ENCODE peak calls at places on chromosomes 11 and 22, in ten cellular contexts. C is right lobe of liver, Y is heart left ventricle, K is A549, I is tibial nerve, M is IMR-90, B is GM12891, N is uterus, X is adrenal gland, U is lower leg skin. Z is an unnamed sample.

GRCh38 chr11:82675838-82676237 is 57.8 kb downstream of the FAM181B start:
- DNase-seq in B (no peak), K (no peak), U (no peak), C (no peak), N (no peak), M (no peak), Y (no peak), I (no peak), X (no peak), Z (no peak)

GRCh38 chr11:34514597-34514996 is 1.0 kb upstream of the ELF5 start:
- DNase-seq in U (no peak), I (no peak), Y (no peak), B (no peak), K (no peak), M (no peak), N (no peak), C (no peak), X (no peak), Z (no peak)

GRCh38 chr22:50310949-50311444 is 3.6 kb upstream of the PLXNB2 start:
- DNase-seq in C (no peak), B (no peak), Y (no peak), I (no peak), M (no peak), K (no peak), U (no peak), X (no peak), N (no peak), Z (no peak)

GRCh38 chr11:118910309-118911112 is 15.2 kb downstream of the BCL9L start:
- DNase-seq in X (peak), I (peak), K (peak), U (peak), C (peak), M (peak), N (peak), Y (peak), B (no peak), Z (peak)

GRCh38 chr11:106101797-106102196 is 24.3 kb downstream of the AASDHPPT start:
- DNase-seq in M (peak), K (peak), I (no peak), C (no peak), B (no peak), N (no peak), U (no peak), X (no peak), Y (no peak), Z (no peak)

GRCh38 chr11:59145534-59145933 is 2.9 kb downstream of the FAM111A start:
- DNase-seq in Y (no peak), U (no peak), M (peak), N (no peak), I (peak), K (no peak), C (no peak), B (no peak), X (no peak), Z (no peak)

GRCh38 chr11:35346472-35347136 is 72.8 kb downstream of the SLC1A2 start:
- DNase-seq in Y (no peak), C (no peak), U (no peak), I (no peak), B (no peak), K (no peak), M (no peak), N (no peak), X (no peak), Z (no peak)

GRCh38 chr11:587978-588380 is 11.7 kb downstream of the PHRF1 start:
- DNase-seq in B (no peak), Y (no peak), U (no peak), N (no peak), X (peak), C (peak), I (no peak), M (peak), K (peak), Z (no peak)

GRCh38 chr11:19963697-19964340 is 196.5 kb downstream of the DBX1 start:
- DNase-seq in C (no peak), I (no peak), U (no peak), B (no peak), N (no peak), Y (no peak), M (no peak), X (no peak), K (no peak), Z (no peak)

GRCh38 chr11:33402066-33402465 is 144.9 kb downstream of the HIPK3 start:
- DNase-seq in X (no peak), U (no peak), Y (no peak), K (no peak), C (no peak), M (no peak), B (no peak), N (no peak), I (no peak), Z (no peak)

GRCh38 chr11:114062272-114062671 is 2.8 kb downstream of the ZBTB16 start:
- DNase-seq in C (no peak), U (peak), K (no peak), I (no peak), X (no peak), B (no peak), M (no peak), N (no peak), Y (no peak), Z (no peak)

GRCh38 chr11:133337905-133338536 is 194.3 kb downstream of the OPCML start:
- DNase-seq in B (no peak), K (no peak), U (no peak), X (no peak), I (no peak), Y (no peak), M (no peak), N (no peak), C (no peak), Z (no peak)

GRCh38 chr11:57399221-57399620 is 8.8 kb upstream of the PRG2 start:
- DNase-seq in X (no peak), U (no peak), N (no peak), B (no peak), K (no peak), I (no peak), M (no peak), Y (no peak), C (no peak), Z (no peak)

GRCh38 chr11:68200639-68201038 is 12.5 kb downstream of the KMT5B start:
- DNase-seq in Y (no peak), C (no peak), U (no peak), I (no peak), X (no peak), B (no peak), N (no peak), K (no peak), M (peak), Z (no peak)

GRCh38 chr11:66311470-66311964 is 5.3 kb downstream of the CD248 start:
- DNase-seq in K (no peak), C (no peak), X (no peak), U (no peak), I (no peak), M (no peak), N (no peak), B (no peak), Y (no peak), Z (no peak)

GRCh38 chr11:66312549-66313320 is 4.1 kb downstream of the CD248 start:
- DNase-seq in B (peak), I (peak), K (peak), M (peak), C (peak), U (peak), N (peak), Y (peak), X (peak), Z (peak)

GRCh38 chr11:66310324-66310723 is 6.5 kb downstream of the CD248 start:
- DNase-seq in I (no peak), U (peak), N (no peak), B (no peak), Y (no peak), X (no peak), M (no peak), C (no peak), K (no peak), Z (no peak)

GRCh38 chr11:66313321-66314185 is 3.3 kb downstream of the CD248 start:
- DNase-seq in B (no peak), M (peak), Y (no peak), C (no peak), U (peak), I (no peak), K (no peak), N (peak), X (no peak), Z (no peak)

GRCh38 chr11:66311965-66312548 is 4.8 kb downstream of the CD248 start:
- DNase-seq in X (peak), N (peak), U (peak), M (peak), K (peak), I (peak), Y (peak), B (peak), C (peak), Z (peak)
- TF ChIP-seq POLR2A in X (peak), N (peak), U (no peak), M (peak), K (no peak), I (no peak), Y (no peak), B (no peak), C (peak), Z (peak)

GRCh38 chr22:30609260-30610185 is 2.5 kb downstream of the TCN2 start:
- DNase-seq in M (peak), Y (peak), I (peak), K (peak), N (peak), C (no peak), B (no peak), U (no peak), X (peak), Z (peak)
- TF ChIP-seq POLR2A in M (no peak), Y (no peak), I (no peak), K (no peak), N (no peak), C (peak), B (no peak), U (no peak), X (peak), Z (no peak)

DNA sequence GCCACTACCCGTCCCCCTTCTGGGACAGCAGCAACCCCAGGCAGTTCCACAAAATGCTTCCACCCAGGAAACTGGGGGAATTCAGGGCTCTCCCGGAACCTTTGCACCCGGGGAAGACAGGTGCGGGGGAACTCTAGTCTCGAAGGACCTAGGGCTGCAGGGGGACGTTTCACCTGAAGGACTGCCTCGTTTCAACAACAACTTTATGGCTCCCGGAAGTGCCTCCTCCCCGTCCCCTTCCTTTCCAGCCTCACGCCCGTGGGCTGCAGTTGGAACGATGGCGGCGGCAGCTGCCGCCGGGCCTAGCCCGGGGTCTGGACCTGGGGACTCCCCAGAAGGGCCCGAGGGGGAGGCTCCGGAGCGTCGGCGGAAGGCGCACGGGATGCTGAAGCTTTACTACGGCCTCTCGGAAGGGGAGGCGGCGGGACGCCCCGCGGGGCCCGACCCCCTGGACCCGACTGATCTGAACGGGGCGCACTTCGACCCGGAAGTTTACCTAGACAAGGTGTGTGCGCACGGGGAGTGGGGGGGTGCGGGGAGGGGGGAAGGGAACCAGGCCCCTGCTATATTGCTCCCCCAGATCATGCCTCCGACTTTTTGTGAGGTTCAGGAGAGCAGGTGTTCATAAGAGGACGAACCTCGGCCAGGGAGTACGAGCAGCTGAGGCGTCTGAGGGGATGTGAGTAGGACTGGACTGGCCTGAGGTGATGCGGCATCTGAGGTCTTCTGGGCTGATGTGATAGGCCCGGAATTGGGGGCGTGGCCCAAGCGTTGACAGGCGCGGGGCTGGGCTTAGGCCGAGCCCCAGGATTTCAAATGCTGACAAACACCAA is at the start of gene VPS51:
- DNase-seq in I (peak), M (peak), C (peak), U (peak), B (peak), N (peak), K (peak), X (peak), Y (peak), Z (peak)
- TF ChIP-seq POLR2A in I (no peak), M (peak), C (peak), U (no peak), B (peak), N (peak), K (peak), X (peak), Y (no peak), Z (peak)

DNA sequence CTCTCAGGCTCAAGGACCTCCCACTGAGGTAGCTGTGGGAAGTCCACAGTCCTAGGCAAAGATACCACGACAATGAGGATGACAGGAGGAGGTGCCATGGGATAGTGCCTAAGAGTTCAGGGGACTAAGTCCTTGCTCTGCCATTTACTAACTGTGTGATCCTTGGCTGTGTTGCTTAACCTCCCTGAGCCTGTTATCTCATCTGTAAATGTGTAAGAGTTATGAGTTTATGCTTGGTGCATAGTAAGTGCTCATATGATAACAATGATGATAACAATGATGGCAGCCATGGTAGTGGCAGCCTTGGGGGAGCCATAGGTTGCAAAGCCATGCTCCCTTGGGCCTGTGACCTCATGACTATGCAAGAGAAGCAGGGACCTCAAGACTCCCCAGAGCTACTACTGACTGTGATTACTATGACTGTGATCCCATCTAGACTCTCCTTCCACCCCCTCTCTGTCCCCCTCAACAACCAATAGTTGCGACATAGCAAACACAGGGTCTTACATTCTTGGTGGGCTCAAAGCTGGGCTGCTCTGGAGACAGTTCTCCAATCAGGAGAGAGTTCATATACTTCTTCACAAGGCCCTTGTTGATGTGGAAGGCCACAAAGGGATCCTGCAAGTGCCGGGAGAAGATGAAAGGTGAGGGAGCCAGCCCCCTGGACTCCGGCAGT is 3.9 kb downstream of the FADS1 start:
- DNase-seq in M (no peak), K (no peak), X (no peak), C (no peak), N (no peak), U (no peak), I (no peak), Y (no peak), B (no peak), Z (no peak)
- TF ChIP-seq POLR2A in M (no peak), K (no peak), X (no peak), C (no peak), N (no peak), U (no peak), I (no peak), Y (no peak), B (no peak), Z (no peak)

GRCh38 chr22:39502109-39502788 is at the start of gene MIEF1:
- DNase-seq in X (peak), N (peak), Y (peak), M (peak), B (peak), K (peak), I (peak), C (peak), U (peak), Z (peak)
- TF ChIP-seq POLR2A in X (peak), N (no peak), Y (no peak), M (no peak), B (peak), K (peak), I (no peak), C (peak), U (no peak), Z (peak)

GRCh38 chr11:110314366-110315095 is 18.1 kb upstream of the RDX start:
- DNase-seq in U (no peak), C (no peak), Y (no peak), I (no peak), M (no peak), X (no peak), N (no peak), K (no peak), B (no peak), Z (no peak)
- TF ChIP-seq POLR2A in U (no peak), C (no peak), Y (no peak), I (no peak), M (no peak), X (no peak), N (no peak), K (no peak), B (no peak), Z (no peak)